ENCODE peak calls at places on chromosomes 7 and 10, in five cellular contexts. L is HCT116, Z is upper lobe of right lung, M is adrenal gland, V is A549. F is an unnamed sample.

GRCh38 chr10:4981722-4982471 is 18.7 kb downstream of the AKR1C1 start:
- DNase-seq in L (peak; percentile 26), Z (no peak), M (peak; percentile 26), V (peak; percentile 94), F (no peak)

GRCh38 chr7:155763122-155763521 is 49.1 kb downstream of the SHH start:
- DNase-seq in L (no peak), Z (no peak), M (no peak), V (no peak), F (no peak)

GRCh38 chr10:89915021-89915420 is 213.6 kb downstream of the KIF20B start:
- DNase-seq in L (no peak), Z (no peak), M (no peak), V (no peak), F (no peak)

GRCh38 chr7:84524714-84525694 is 330.4 kb upstream of the SEMA3A start:
- DNase-seq in L (no peak), Z (no peak), M (no peak), V (peak; percentile 95), F (no peak)

GRCh38 chr7:320297-320696 is 30.3 kb downstream of the FOXL3 start:
- DNase-seq in L (no peak), Z (no peak), M (no peak), V (no peak), F (peak; percentile 17)

GRCh38 chr7:127961787-127962463 is 69.3 kb downstream of the LRRC4 start:
- DNase-seq in L (no peak), Z (no peak), M (no peak), V (no peak), F (no peak)

GRCh38 chr7:81029523-81029922 is 110.7 kb upstream of the SEMA3C start:
- DNase-seq in L (no peak), Z (no peak), M (no peak), V (no peak), F (no peak)

GRCh38 chr7:113664867-113665266 is 253.9 kb downstream of the PPP1R3A start:
- DNase-seq in L (no peak), Z (no peak), M (no peak), V (no peak), F (no peak)

GRCh38 chr7:31398815-31399214 is 58.3 kb upstream of the NEUROD6 start:
- DNase-seq in L (no peak), Z (no peak), M (no peak), V (peak; percentile 16), F (no peak)

GRCh38 chr10:30058111-30058510 is 1.3 kb downstream of the JCAD start:
- DNase-seq in L (no peak), Z (no peak), M (no peak), V (no peak), F (no peak)

GRCh38 chr7:106419455-106420182 is 134.8 kb upstream of the NAMPT start:
- DNase-seq in L (no peak), Z (no peak), M (no peak), V (no peak), F (no peak)

GRCh38 chr10:12419279-12419847 is 70.0 kb downstream of the CAMK1D start:
- DNase-seq in L (peak; percentile 79), Z (no peak), M (no peak), V (peak; percentile 36), F (no peak)

GRCh38 chr10:124217906-124218769 is 124.7 kb upstream of the CHST15 start:
- DNase-seq in L (peak; percentile 10), Z (no peak), M (no peak), V (no peak), F (no peak)

GRCh38 chr10:1495915-1496517 is 241.3 kb downstream of the ADARB2 start:
- DNase-seq in L (no peak), Z (no peak), M (no peak), V (no peak), F (no peak)

GRCh38 chr7:95586951-95587301 is 9.4 kb downstream of the PDK4 start:
- DNase-seq in L (no peak), Z (no peak), M (no peak), V (no peak), F (no peak)

GRCh38 chr7:134355004-134355525 is 38.3 kb upstream of the SLC35B4 start:
- DNase-seq in L (no peak), Z (no peak), M (peak; percentile 34), V (no peak), F (no peak)

GRCh38 chr7:12609556-12609955 is 39.0 kb downstream of the SCIN start:
- DNase-seq in L (no peak), Z (no peak), M (no peak), V (no peak), F (no peak)

GRCh38 chr10:11035318-11035920 is 17.7 kb downstream of the CELF2 start:
- DNase-seq in L (no peak), Z (no peak), M (peak; percentile 52), V (no peak), F (no peak)

GRCh38 chr7:137943132-137943551 is 58.7 kb downstream of the CREB3L2 start:
- DNase-seq in L (no peak), Z (no peak), M (peak; percentile 59), V (no peak), F (no peak)

GRCh38 chr7:120806669-120807068 is 51.3 kb downstream of the TSPAN12 start:
- DNase-seq in L (no peak), Z (no peak), M (no peak), V (no peak), F (no peak)

GRCh38 chr7:120988591-120989299 is at the start of gene CPED1:
- DNase-seq in L (no peak), Z (peak; percentile 85), M (peak; percentile 76), V (peak; percentile 8), F (peak; percentile 82)

DNA sequence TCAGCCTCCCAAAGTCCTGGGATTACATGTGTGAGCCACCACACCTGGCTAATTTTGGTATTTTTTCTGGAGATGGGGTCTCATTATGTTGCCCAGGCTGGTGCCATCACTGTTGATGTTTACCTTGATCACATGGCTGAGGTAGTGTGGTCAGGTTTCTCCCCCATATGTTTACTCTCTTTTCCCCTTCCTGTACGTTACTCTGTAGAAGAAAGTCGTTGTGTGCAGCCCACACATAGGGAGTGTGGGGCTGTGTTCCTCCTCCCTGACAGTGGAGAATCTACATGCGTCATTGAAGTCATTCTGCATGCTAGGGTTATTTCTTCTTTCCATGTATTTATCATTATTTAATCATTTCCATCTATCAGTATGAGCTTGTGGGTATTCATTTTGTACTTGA is 16.3 kb upstream of the ORAI2 start:
- DNase-seq in L (no peak), Z (no peak), M (no peak), V (no peak), F (no peak)
- H3K4me1 ChIP-seq in L (peaks cover 4% of the 10 kb centered on the region), Z (no peaks in the 10 kb centered on the region), M (peaks cover 6% of the 10 kb centered on the region), V (peaks cover 4% of the 10 kb centered on the region), F (peaks cover 42% of the 10 kb centered on the region)

GRCh38 chr7:36301914-36302771 is 87.5 kb upstream of the ANLN start:
- DNase-seq in L (no peak), Z (peak; percentile 51), M (no peak), V (no peak), F (peak; percentile 2)

GRCh38 chr7:36298145-36298544 is 91.5 kb upstream of the ANLN start:
- DNase-seq in L (no peak), Z (no peak), M (no peak), V (no peak), F (no peak)

GRCh38 chr7:36300696-36301350 is 88.8 kb upstream of the ANLN start:
- DNase-seq in L (no peak), Z (peak; percentile 26), M (peak; percentile 67), V (no peak), F (no peak)

GRCh38 chr7:36299223-36299760 is 90.4 kb upstream of the ANLN start:
- DNase-seq in L (no peak), Z (no peak), M (no peak), V (no peak), F (no peak)

GRCh38 chr7:36299882-36300341 is 89.8 kb upstream of the ANLN start:
- DNase-seq in L (no peak), Z (no peak), M (no peak), V (no peak), F (no peak)
- TF ChIP-seq CTCF in L (no peak), Z (no peak), M (no peak), V (no peak), F (no peak)

GRCh38 chr10:21138769-21139324 is 241.7 kb upstream of the NEBL start:
- DNase-seq in L (no peak), Z (no peak), M (no peak), V (no peak), F (no peak)

GRCh38 chr10:21130108-21130507 is 233.0 kb upstream of the NEBL start:
- DNase-seq in L (no peak), Z (no peak), M (no peak), V (no peak), F (no peak)

GRCh38 chr10:21134645-21135395 is 237.7 kb upstream of the NEBL start:
- DNase-seq in L (peak; percentile 38), Z (no peak), M (no peak), V (peak; percentile 81), F (no peak)

GRCh38 chr10:21130683-21131442 is 233.8 kb upstream of the NEBL start:
- DNase-seq in L (no peak), Z (no peak), M (no peak), V (no peak), F (no peak)

DNA sequence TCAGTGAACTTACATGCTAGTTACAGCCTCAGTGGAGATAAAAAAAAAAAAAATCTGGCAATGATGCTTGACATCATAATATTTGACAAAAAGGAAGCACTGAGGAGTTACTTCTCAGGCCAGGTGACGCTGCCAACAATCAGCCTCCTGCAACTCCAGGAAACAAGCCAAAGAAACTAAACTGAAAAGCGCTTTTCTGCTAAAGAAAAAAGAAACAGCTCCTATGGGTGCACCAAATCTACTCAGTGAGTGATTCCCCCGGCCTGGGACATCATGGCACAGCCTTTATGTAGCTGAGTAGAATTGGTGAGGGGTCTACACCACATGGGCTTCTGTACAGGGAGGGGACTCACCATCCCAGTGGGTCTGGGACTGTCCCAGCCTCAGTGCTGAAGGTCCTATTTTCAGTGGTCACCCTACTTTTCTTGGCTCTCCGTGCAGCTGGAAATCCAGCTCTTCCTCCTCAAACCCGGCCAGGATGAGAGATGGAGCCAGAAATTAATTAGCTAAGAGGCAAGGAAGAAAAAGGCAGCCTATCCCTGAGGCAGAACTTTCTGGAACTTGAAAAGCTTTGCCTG is 238.4 kb upstream of the NEBL start:
- DNase-seq in L (no peak), Z (no peak), M (no peak), V (no peak), F (no peak)
- H3K27ac ChIP-seq in L (peak overlapping the region; percentile 28), Z (no peak overlapping the region), M (no peak overlapping the region), V (peak overlapping the region; percentile 91), F (peak overlapping the region; percentile 37)

DNA sequence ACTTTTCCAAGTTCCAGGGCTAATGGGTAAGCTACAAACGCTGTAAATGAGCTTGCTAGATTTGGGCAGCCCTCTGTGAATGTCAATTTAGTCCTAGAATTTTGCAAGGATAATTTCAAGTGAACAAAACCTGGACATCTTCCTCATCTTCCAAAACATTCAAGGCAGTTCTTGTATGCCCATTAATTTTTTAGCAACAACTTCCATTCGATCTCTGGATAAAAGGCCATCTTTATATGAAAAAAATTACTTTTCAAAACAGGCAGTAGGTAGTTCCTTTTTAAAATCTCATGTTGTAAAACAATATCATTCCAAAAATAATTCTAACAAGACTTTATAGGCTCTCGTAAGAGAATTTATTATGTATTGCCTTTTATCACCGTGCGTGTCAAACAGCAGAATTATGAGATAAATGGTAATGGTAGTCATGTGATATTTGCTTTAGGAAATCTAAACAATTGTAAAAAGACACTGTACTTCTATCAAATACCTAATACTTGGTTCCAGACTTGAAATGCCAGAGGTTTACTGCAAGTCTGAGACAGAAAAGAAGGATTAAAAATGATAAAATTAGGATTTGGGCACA is 143.7 kb upstream of the NRP1 start:
- DNase-seq in L (no peak), Z (no peak), M (no peak), V (no peak), F (no peak)
- H3K4me1 ChIP-seq in L (no peaks in the 10 kb centered on the region), Z (no peaks in the 10 kb centered on the region), M (no peaks in the 10 kb centered on the region), V (no peaks in the 10 kb centered on the region), F (no peaks in the 10 kb centered on the region)

GRCh38 chr7:45591101-45591906 is 17.1 kb downstream of the ADCY1 start:
- DNase-seq in L (no peak), Z (no peak), M (no peak), V (no peak), F (no peak)
- TF ChIP-seq CTCF in L (no peak), Z (no peak), M (no peak), V (no peak), F (no peak)

F was measured in left lung.